ENCODE peak calls at places on chromosomes 2 and 18, in six cellular contexts. I is H1, F is neuronal stem cell, P is mesenchymal stem cell, C is IMR-90, D is trophoblast cell. Z is an unnamed sample.

GRCh38 chr2:125175415-125175814 is 1150.3 kb downstream of the CNTNAP5 start:
- DNase-seq in C (no peak), D (no peak), P (no peak), F (no peak), I (no peak), Z (no peak)

GRCh38 chr2:43840961-43841360 is 2.2 kb downstream of the ABCG8 start:
- DNase-seq in P (no peak), C (no peak), D (no peak), I (no peak), F (no peak), Z (no peak)

GRCh38 chr2:16012626-16013501 is 72.5 kb downstream of the MYCN start:
- DNase-seq in I (no peak), F (no peak), C (no peak), D (peak), P (no peak), Z (peak)

GRCh38 chr18:79961527-79962291 is 2.7 kb upstream of the HSBP1L1 start:
- DNase-seq in D (no peak), P (no peak), I (no peak), C (no peak), F (no peak), Z (no peak)

GRCh38 chr2:187890690-187891089 is 336.5 kb upstream of the TFPI start:
- DNase-seq in I (no peak), F (no peak), C (no peak), D (no peak), P (no peak), Z (no peak)

GRCh38 chr2:207766697-207767460 is 2.8 kb downstream of the FZD5 start:
- DNase-seq in P (no peak), F (no peak), I (no peak), D (peak), C (no peak), Z (peak)

GRCh38 chr2:20172273-20173052 is 52.5 kb downstream of the SDC1 start:
- DNase-seq in F (no peak), I (no peak), D (no peak), C (no peak), P (no peak), Z (peak)

GRCh38 chr18:69946608-69947155 is 991 bp downstream of the CD226 start:
- DNase-seq in F (no peak), P (no peak), I (no peak), C (no peak), D (no peak), Z (no peak)

GRCh38 chr2:38898256-38898655 is 8.6 kb downstream of the ARHGEF33 start:
- DNase-seq in P (no peak), F (no peak), C (no peak), I (no peak), D (no peak), Z (no peak)

GRCh38 chr2:223262946-223263345 is 211.0 kb downstream of the KCNE4 start:
- DNase-seq in I (peak), F (no peak), D (peak), C (no peak), P (peak), Z (no peak)

GRCh38 chr2:109397883-109398282 is 215.9 kb downstream of the SEPTIN10 start:
- DNase-seq in I (no peak), P (no peak), C (no peak), F (no peak), D (no peak), Z (no peak)

GRCh38 chr2:23199115-23199918 is 185.7 kb upstream of the KLHL29 start:
- DNase-seq in I (no peak), F (no peak), D (peak), C (peak), P (peak), Z (no peak)

GRCh38 chr2:39620067-39620466 is 45.6 kb upstream of the TMEM178A start:
- DNase-seq in F (no peak), D (peak), P (peak), I (no peak), C (peak), Z (no peak)

GRCh38 chr2:71882949-71883472 is 264.7 kb downstream of the CYP26B1 start:
- DNase-seq in C (peak), F (no peak), D (peak), P (peak), I (no peak), Z (peak)

GRCh38 chr18:13051159-13051558 is 60.0 kb downstream of the CEP192 start:
- DNase-seq in P (peak), I (no peak), D (no peak), F (no peak), C (peak), Z (no peak)

GRCh38 chr2:236862526-236862925 is 223.2 kb upstream of the COPS8 start:
- DNase-seq in I (no peak), D (no peak), C (no peak), F (no peak), P (no peak), Z (no peak)

GRCh38 chr2:100840519-100840918 is 20.6 kb downstream of the NPAS2 start:
- DNase-seq in I (no peak), F (no peak), P (no peak), C (no peak), D (no peak), Z (no peak)
- H4K91ac ChIP-seq in I (no peak), F (no peak), P (no peak), C (no peak), D (no peak), Z (no peak)

DNA sequence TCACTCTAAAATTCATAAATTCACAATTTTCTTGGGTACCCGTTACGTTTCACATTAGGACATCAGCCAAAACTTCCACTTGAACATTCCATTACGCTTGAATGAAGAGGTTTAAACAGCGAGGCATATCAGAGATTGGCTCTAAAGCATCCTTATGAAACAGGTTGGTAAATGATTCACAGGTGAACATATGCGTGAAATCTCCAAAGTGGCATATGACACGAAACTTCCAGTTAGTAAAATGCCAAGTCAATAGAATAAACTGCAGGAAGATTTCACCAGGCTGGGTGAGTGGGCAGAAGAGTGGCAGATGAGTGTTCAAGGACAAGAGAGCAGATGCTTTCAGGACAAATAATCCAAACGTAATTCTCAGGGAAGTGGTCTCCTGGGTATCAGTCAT is 33.9 kb upstream of the GLS start:
- DNase-seq in F (no peak), D (no peak), I (no peak), P (no peak), C (no peak), Z (no peak)
- H3K27ac ChIP-seq in F (no peak), D (no peak), I (no peak), P (peak), C (no peak), Z (no peak)

DNA sequence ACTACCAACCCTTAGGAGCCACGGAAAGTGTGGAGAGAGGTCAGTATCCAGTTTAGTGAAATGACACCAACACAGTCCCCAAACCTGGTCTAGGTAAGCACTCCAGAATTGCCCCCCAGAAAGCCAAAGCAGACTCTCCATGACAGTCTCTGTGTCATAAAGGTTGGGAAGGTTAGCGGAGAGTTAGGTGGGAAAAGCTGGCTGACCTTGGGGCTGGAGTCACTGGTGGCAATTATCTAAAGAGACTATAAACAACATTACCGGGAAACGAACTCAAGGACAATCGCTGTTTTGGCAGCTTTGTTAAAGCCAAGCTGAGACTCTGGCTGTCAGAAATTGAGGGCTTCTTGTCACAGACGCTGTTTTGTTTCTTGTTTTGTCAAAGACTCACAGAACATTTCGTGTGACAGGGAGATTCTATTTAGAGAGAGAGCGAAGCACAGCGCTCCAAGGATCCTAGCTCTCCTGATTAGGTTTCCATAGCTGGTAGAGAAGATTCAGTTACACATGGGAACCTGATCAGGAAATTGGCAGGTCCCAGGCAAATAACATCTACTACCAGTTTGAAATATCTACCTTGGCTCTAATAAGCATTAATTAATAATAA is 111.3 kb downstream of the LNPK start:
- DNase-seq in F (no peak), P (no peak), C (no peak), D (no peak), I (no peak), Z (no peak)
- H4K91ac ChIP-seq in F (no peak), P (no peak), C (no peak), D (peak), I (no peak), Z (no peak)

GRCh38 chr2:85012855-85013254 is 41.9 kb downstream of the KCMF1 start:
- DNase-seq in F (no peak), D (no peak), C (peak), P (no peak), I (no peak), Z (no peak)

GRCh38 chr2:85015653-85016360 is 44.8 kb downstream of the KCMF1 start:
- DNase-seq in F (no peak), D (no peak), P (peak), C (no peak), I (no peak), Z (no peak)

GRCh38 chr2:85018049-85018447 is 47.1 kb downstream of the KCMF1 start:
- DNase-seq in I (no peak), F (no peak), P (peak), D (peak), C (peak), Z (no peak)

GRCh38 chr2:85019121-85019520 is 48.2 kb downstream of the KCMF1 start:
- DNase-seq in I (no peak), P (no peak), F (no peak), C (no peak), D (peak), Z (no peak)

DNA sequence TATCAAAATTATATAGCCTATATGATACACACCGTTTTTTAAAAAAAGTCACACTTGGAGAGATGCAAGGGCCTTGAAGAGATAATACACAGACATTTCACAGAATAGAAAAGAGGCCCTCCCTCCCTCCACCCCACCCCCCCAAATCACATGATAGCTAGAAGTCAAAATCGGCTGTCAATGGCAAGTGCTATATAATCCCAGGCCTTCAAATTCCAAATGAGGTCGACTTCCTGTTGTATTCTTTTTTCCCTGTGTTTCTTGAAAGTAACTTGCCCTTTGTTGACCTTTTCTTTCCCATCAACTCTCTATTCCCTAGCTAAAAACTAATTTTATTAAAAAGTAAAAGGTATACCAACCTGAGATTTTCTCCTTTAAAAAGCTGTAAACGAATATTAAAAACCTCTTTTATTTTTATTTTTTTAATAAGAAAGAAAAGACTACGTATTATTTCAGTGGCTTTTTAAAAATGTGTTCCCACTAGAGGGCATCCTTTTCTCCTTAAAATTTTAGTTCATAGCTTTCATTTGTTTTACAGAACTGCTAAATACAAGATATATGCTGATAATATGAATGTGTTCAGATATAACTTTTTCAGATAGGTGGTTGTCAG is 46.6 kb downstream of the KCMF1 start:
- DNase-seq in I (no peak), D (peak), P (peak), F (no peak), C (peak), Z (no peak)
- H3K27ac ChIP-seq in I (no peak), D (no peak), P (no peak), F (no peak), C (peak), Z (no peak)

Z was measured in H9.